ENCODE peak calls at places on chromosomes 12 and 14, in nine cellular contexts. One of them, this sample, is unnamed.

GRCh38 chr12:91434081-91434480 is 251.5 kb upstream of the DCN start:
- DNase-seq in fibroblast of mammary gland: no peak
- DNase-seq in IMR-90: no peak
- DNase-seq in Peyer's patch: no peak
- DNase-seq in AG09309: no peak
- DNase-seq in fibroblast of lung: no peak
- DNase-seq in astrocyte of the spinal cord: no peak
- DNase-seq in ovary: no peak
- DNase-seq in HFF-Myc: no peak
- DNase-seq in this sample: no peak

GRCh38 chr12:54016478-54016964 is 7.7 kb downstream of the HOXC8 start:
- DNase-seq in ovary: peak; percentile 58
- DNase-seq in fibroblast of mammary gland: peak; percentile 96
- DNase-seq in Peyer's patch: no peak
- DNase-seq in fibroblast of lung: no peak
- DNase-seq in IMR-90: peak; percentile 11
- DNase-seq in HFF-Myc: peak; percentile 70
- DNase-seq in AG09309: peak; percentile 73
- DNase-seq in astrocyte of the spinal cord: peak; percentile 82
- DNase-seq in this sample: no peak

GRCh38 chr12:121949643-121950397 is 31.4 kb downstream of the CFAP251 start:
- DNase-seq in fibroblast of lung: peak; percentile 95
- DNase-seq in fibroblast of mammary gland: peak; percentile 79
- DNase-seq in IMR-90: peak; percentile 98
- DNase-seq in Peyer's patch: no peak
- DNase-seq in HFF-Myc: peak; percentile 54
- DNase-seq in ovary: no peak
- DNase-seq in astrocyte of the spinal cord: peak; percentile 87
- DNase-seq in AG09309: peak; percentile 63
- DNase-seq in this sample: no peak

GRCh38 chr12:99984271-99985128 is at the start of gene ANKS1B:
- DNase-seq in ovary: peak; percentile 27
- DNase-seq in fibroblast of lung: peak; percentile 66
- DNase-seq in astrocyte of the spinal cord: peak; percentile 15
- DNase-seq in AG09309: no peak
- DNase-seq in IMR-90: peak; percentile 13
- DNase-seq in HFF-Myc: no peak
- DNase-seq in Peyer's patch: no peak
- DNase-seq in fibroblast of mammary gland: peak; percentile 39
- DNase-seq in this sample: no peak

GRCh38 chr12:67070604-67071003 is 198.6 kb upstream of the CAND1 start:
- DNase-seq in Peyer's patch: no peak
- DNase-seq in astrocyte of the spinal cord: no peak
- DNase-seq in IMR-90: no peak
- DNase-seq in fibroblast of lung: no peak
- DNase-seq in ovary: no peak
- DNase-seq in AG09309: no peak
- DNase-seq in fibroblast of mammary gland: no peak
- DNase-seq in HFF-Myc: no peak
- DNase-seq in this sample: no peak

GRCh38 chr12:28267920-28268680 is 77.8 kb downstream of the CCDC91 start:
- DNase-seq in fibroblast of lung: no peak
- DNase-seq in HFF-Myc: no peak
- DNase-seq in fibroblast of mammary gland: no peak
- DNase-seq in IMR-90: no peak
- DNase-seq in Peyer's patch: no peak
- DNase-seq in ovary: no peak
- DNase-seq in astrocyte of the spinal cord: no peak
- DNase-seq in AG09309: no peak
- DNase-seq in this sample: no peak

GRCh38 chr14:90281261-90281660 is 24.9 kb downstream of the PSMC1 start:
- DNase-seq in ovary: no peak
- DNase-seq in IMR-90: peak; percentile 84
- DNase-seq in Peyer's patch: no peak
- DNase-seq in fibroblast of mammary gland: peak; percentile 78
- DNase-seq in HFF-Myc: peak; percentile 24
- DNase-seq in astrocyte of the spinal cord: peak; percentile 79
- DNase-seq in AG09309: no peak
- DNase-seq in fibroblast of lung: peak; percentile 90
- DNase-seq in this sample: peak; percentile 48

GRCh38 chr12:18752280-18752920 is 14.5 kb downstream of the CAPZA3 start:
- DNase-seq in HFF-Myc: peak; percentile 20
- DNase-seq in ovary: peak; percentile 17
- DNase-seq in astrocyte of the spinal cord: peak; percentile 64
- DNase-seq in AG09309: peak; percentile 89
- DNase-seq in fibroblast of mammary gland: peak; percentile 98
- DNase-seq in IMR-90: peak; percentile 95
- DNase-seq in Peyer's patch: no peak
- DNase-seq in fibroblast of lung: peak; percentile 94
- DNase-seq in this sample: peak; percentile 7

GRCh38 chr12:115528466-115528865 is 749.0 kb downstream of the MED13L start:
- DNase-seq in Peyer's patch: no peak
- DNase-seq in fibroblast of lung: no peak
- DNase-seq in astrocyte of the spinal cord: no peak
- DNase-seq in HFF-Myc: no peak
- DNase-seq in AG09309: no peak
- DNase-seq in ovary: no peak
- DNase-seq in IMR-90: peak; percentile 1
- DNase-seq in fibroblast of mammary gland: no peak
- DNase-seq in this sample: no peak

GRCh38 chr14:21068521-21069387 is 1.4 kb upstream of the ARHGEF40 start:
- DNase-seq in ovary: peak; percentile 73
- DNase-seq in fibroblast of lung: peak; percentile 50
- DNase-seq in Peyer's patch: peak; percentile 68
- DNase-seq in astrocyte of the spinal cord: peak; percentile 57
- DNase-seq in AG09309: no peak
- DNase-seq in HFF-Myc: no peak
- DNase-seq in fibroblast of mammary gland: peak; percentile 63
- DNase-seq in IMR-90: peak; percentile 52
- DNase-seq in this sample: no peak

GRCh38 chr14:40218282-40218941 is 786.2 kb upstream of the FBXO33 start:
- DNase-seq in ovary: no peak
- DNase-seq in fibroblast of lung: no peak
- DNase-seq in HFF-Myc: no peak
- DNase-seq in AG09309: no peak
- DNase-seq in Peyer's patch: no peak
- DNase-seq in astrocyte of the spinal cord: no peak
- DNase-seq in IMR-90: no peak
- DNase-seq in fibroblast of mammary gland: no peak
- DNase-seq in this sample: no peak

GRCh38 chr12:105273601-105274000 is 37.6 kb upstream of the APPL2 start:
- DNase-seq in astrocyte of the spinal cord: no peak
- DNase-seq in fibroblast of lung: no peak
- DNase-seq in fibroblast of mammary gland: no peak
- DNase-seq in AG09309: no peak
- DNase-seq in ovary: no peak
- DNase-seq in Peyer's patch: no peak
- DNase-seq in IMR-90: no peak
- DNase-seq in HFF-Myc: no peak
- DNase-seq in this sample: no peak

GRCh38 chr12:52847335-52848102 is 1.3 kb downstream of the KRT78 start:
- DNase-seq in IMR-90: no peak
- DNase-seq in fibroblast of mammary gland: peak; percentile 14
- DNase-seq in fibroblast of lung: peak; percentile 67
- DNase-seq in HFF-Myc: no peak
- DNase-seq in astrocyte of the spinal cord: peak; percentile 32
- DNase-seq in AG09309: no peak
- DNase-seq in ovary: no peak
- DNase-seq in Peyer's patch: no peak
- DNase-seq in this sample: no peak

GRCh38 chr12:117318591-117318990 is 42.8 kb downstream of the NOS1 start:
- DNase-seq in IMR-90: no peak
- DNase-seq in Peyer's patch: no peak
- DNase-seq in fibroblast of lung: no peak
- DNase-seq in AG09309: no peak
- DNase-seq in ovary: no peak
- DNase-seq in HFF-Myc: no peak
- DNase-seq in astrocyte of the spinal cord: no peak
- DNase-seq in fibroblast of mammary gland: no peak
- DNase-seq in this sample: no peak

GRCh38 chr12:88339966-88340365 is 197.9 kb downstream of the TMTC3 start:
- DNase-seq in AG09309: no peak
- DNase-seq in ovary: no peak
- DNase-seq in fibroblast of lung: peak; percentile 24
- DNase-seq in fibroblast of mammary gland: peak; percentile 72
- DNase-seq in HFF-Myc: no peak
- DNase-seq in Peyer's patch: no peak
- DNase-seq in astrocyte of the spinal cord: no peak
- DNase-seq in IMR-90: peak; percentile 28
- DNase-seq in this sample: no peak

GRCh38 chr12:6538420-6539275 is 4.3 kb downstream of the GAPDH start:
- DNase-seq in HFF-Myc: no peak
- DNase-seq in astrocyte of the spinal cord: no peak
- DNase-seq in fibroblast of mammary gland: peak; percentile 50
- DNase-seq in Peyer's patch: no peak
- DNase-seq in fibroblast of lung: peak; percentile 52
- DNase-seq in AG09309: no peak
- DNase-seq in ovary: no peak
- DNase-seq in IMR-90: peak; percentile 60
- DNase-seq in this sample: no peak

GRCh38 chr14:71321556-71322315 is 414.5 kb downstream of the PCNX1 start:
- DNase-seq in AG09309: no peak
- DNase-seq in Peyer's patch: no peak
- DNase-seq in HFF-Myc: no peak
- DNase-seq in fibroblast of mammary gland: peak; percentile 67
- DNase-seq in astrocyte of the spinal cord: peak; percentile 69
- DNase-seq in IMR-90: peak; percentile 63
- DNase-seq in ovary: peak; percentile 17
- DNase-seq in fibroblast of lung: peak; percentile 74
- DNase-seq in this sample: peak; percentile 44

DNA sequence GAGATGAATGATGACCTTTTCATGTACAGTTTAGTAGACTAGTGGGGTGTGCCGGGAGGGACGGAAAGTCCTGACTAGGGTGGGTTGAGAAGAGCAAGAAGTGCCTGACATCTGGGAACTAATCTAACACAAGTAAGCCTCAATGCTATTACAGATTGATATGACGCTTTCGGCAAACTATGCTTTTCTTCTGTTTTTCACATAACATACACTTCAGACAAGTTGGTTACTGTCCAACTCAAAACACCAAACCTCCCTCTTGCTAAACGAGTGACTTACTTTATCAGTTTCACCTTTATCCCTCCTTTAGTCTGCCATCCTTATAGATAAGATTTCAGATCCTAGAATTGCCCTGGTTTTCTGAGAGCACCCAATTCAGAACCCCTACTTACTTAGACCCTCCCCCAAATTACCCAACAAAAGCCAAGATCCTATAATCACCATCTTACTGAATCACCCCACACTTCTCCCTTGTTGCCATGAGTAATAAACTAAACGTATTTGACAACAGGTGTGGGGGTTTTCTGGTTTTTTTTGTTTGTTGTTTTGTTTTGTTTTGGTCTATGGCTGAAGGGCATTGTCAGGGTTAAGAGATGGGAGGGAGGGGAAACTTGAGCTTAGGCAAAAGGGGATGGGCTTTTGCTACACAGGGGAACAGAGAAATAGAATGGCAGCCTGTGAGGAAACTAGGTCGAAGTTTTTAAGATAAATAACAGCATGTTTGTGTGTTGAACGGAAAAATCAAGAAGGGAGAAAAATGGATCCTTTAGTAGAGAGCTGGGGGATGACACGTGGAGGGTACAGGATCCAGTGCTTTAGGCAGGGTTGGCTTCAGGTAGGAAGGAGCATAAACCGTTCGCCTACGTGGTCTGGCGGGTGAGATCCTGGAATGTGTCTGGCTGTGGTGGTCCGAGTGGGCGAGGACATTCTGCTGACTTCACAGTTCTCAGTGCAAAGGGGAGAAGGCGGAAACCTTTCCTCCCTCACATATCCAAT is 6.1 kb upstream of the PSMA3 start:
- DNase-seq in ovary: peak; percentile 46
- DNase-seq in fibroblast of mammary gland: peak; percentile 49
- DNase-seq in Peyer's patch: no peak
- DNase-seq in astrocyte of the spinal cord: no peak
- DNase-seq in fibroblast of lung: peak; percentile 27
- DNase-seq in HFF-Myc: no peak
- DNase-seq in IMR-90: no peak
- DNase-seq in AG09309: no peak
- DNase-seq in this sample: no peak
- H3K4me3 ChIP-seq in ovary: peak overlapping the region; percentile 59
- H3K4me3 ChIP-seq in fibroblast of mammary gland: peak overlapping the region; percentile 63
- H3K4me3 ChIP-seq in Peyer's patch: peak overlapping the region; percentile 49
- H3K4me3 ChIP-seq in astrocyte of the spinal cord: peak overlapping the region; percentile 59
- H3K4me3 ChIP-seq in fibroblast of lung: peak overlapping the region; percentile 81
- H3K4me3 ChIP-seq in HFF-Myc: peak overlapping the region; percentile 59
- H3K4me3 ChIP-seq in IMR-90: peak overlapping the region; percentile 4
- H3K4me3 ChIP-seq in AG09309: peak overlapping the region; percentile 29
- H3K4me3 ChIP-seq in this sample: peak overlapping the region; percentile 38

DNA sequence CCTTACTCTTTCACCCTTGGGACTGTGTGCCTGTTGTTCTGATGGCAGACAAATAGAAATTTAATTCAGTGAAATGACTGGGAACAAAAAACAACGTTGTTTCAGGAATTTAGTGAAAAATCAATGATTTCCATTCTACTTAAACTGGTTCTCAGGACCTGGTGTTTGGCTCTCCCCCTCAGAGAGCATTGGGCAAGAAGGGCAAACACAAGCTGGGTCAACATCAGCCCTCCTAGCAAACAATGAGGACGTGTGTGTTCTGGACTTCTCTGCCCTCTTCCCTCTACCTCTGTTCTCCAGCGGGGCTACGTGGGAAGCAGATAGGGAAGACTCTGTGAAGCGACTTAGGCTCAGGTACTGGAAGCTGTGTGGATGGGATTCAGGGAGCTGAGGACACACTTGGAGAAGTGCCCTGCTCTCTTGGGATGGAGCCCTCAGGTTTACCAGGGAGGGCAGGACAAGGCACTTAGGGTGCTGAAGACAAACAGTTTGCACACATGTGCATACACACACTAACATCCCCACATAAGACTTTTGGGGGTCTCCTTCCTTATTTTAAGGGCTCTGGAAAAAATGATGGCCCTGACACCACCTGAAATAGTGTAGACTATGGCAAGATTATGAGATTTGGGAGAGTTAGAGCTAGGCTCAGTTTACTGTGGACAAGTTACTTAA is 7.6 kb upstream of the SERPINA1 start:
- DNase-seq in fibroblast of mammary gland: no peak
- DNase-seq in HFF-Myc: no peak
- DNase-seq in ovary: no peak
- DNase-seq in Peyer's patch: no peak
- DNase-seq in astrocyte of the spinal cord: no peak
- DNase-seq in fibroblast of lung: no peak
- DNase-seq in IMR-90: no peak
- DNase-seq in AG09309: no peak
- DNase-seq in this sample: no peak
- H3K4me3 ChIP-seq in fibroblast of mammary gland: no peak overlapping the region
- H3K4me3 ChIP-seq in HFF-Myc: no peak overlapping the region
- H3K4me3 ChIP-seq in ovary: no peak overlapping the region
- H3K4me3 ChIP-seq in Peyer's patch: no peak overlapping the region
- H3K4me3 ChIP-seq in astrocyte of the spinal cord: no peak overlapping the region
- H3K4me3 ChIP-seq in fibroblast of lung: no peak overlapping the region
- H3K4me3 ChIP-seq in IMR-90: no peak overlapping the region
- H3K4me3 ChIP-seq in AG09309: no peak overlapping the region
- H3K4me3 ChIP-seq in this sample: no peak overlapping the region

GRCh38 chr12:82873951-82874350 is 187.2 kb downstream of the TMTC2 start:
- DNase-seq in fibroblast of mammary gland: no peak
- DNase-seq in fibroblast of lung: no peak
- DNase-seq in ovary: no peak
- DNase-seq in astrocyte of the spinal cord: no peak
- DNase-seq in Peyer's patch: no peak
- DNase-seq in IMR-90: no peak
- DNase-seq in HFF-Myc: no peak
- DNase-seq in AG09309: no peak
- DNase-seq in this sample: no peak
- H3K4me3 ChIP-seq in fibroblast of mammary gland: no peak overlapping the region
- H3K4me3 ChIP-seq in fibroblast of lung: no peak overlapping the region
- H3K4me3 ChIP-seq in ovary: no peak overlapping the region
- H3K4me3 ChIP-seq in astrocyte of the spinal cord: no peak overlapping the region
- H3K4me3 ChIP-seq in Peyer's patch: no peak overlapping the region
- H3K4me3 ChIP-seq in IMR-90: no peak overlapping the region
- H3K4me3 ChIP-seq in HFF-Myc: no peak overlapping the region
- H3K4me3 ChIP-seq in AG09309: no peak overlapping the region
- H3K4me3 ChIP-seq in this sample: no peak overlapping the region

GRCh38 chr14:76929927-76930326 is 98.6 kb downstream of the IRF2BPL start:
- DNase-seq in ovary: no peak
- DNase-seq in Peyer's patch: peak; percentile 66
- DNase-seq in fibroblast of mammary gland: no peak
- DNase-seq in AG09309: no peak
- DNase-seq in IMR-90: no peak
- DNase-seq in fibroblast of lung: no peak
- DNase-seq in HFF-Myc: no peak
- DNase-seq in astrocyte of the spinal cord: no peak
- DNase-seq in this sample: no peak
- H3K4me3 ChIP-seq in ovary: no peak overlapping the region
- H3K4me3 ChIP-seq in Peyer's patch: no peak overlapping the region
- H3K4me3 ChIP-seq in fibroblast of mammary gland: no peak overlapping the region
- H3K4me3 ChIP-seq in AG09309: no peak overlapping the region
- H3K4me3 ChIP-seq in IMR-90: no peak overlapping the region
- H3K4me3 ChIP-seq in fibroblast of lung: no peak overlapping the region
- H3K4me3 ChIP-seq in HFF-Myc: no peak overlapping the region
- H3K4me3 ChIP-seq in astrocyte of the spinal cord: no peak overlapping the region
- H3K4me3 ChIP-seq in this sample: no peak overlapping the region